ENCODE peak calls at places on chromosomes 11 and 22, in eight cellular contexts. P is heart left ventricle, B is MM.1S, F is tibial artery, S is stomach, Y is upper lobe of right lung, O is foreskin keratinocyte, K is endodermal cell. E is an unnamed sample.
A peak's percentile ranks its signal among the peaks of the same experiment; 100 is the strongest.

GRCh38 chr22:41672780-41673509 is 15.7 kb downstream of the SNU13 start:
- DNase-seq in Y (no peak), K (no peak), F (no peak), B (no peak), O (no peak), S (no peak), P (no peak), E (no peak)

GRCh38 chr22:34866501-34867171 is 199.3 kb upstream of the ISX start:
- DNase-seq in P (no peak), B (no peak), K (no peak), S (no peak), O (no peak), Y (no peak), F (no peak), E (no peak)

GRCh38 chr11:405976-406795 is 8.6 kb downstream of the SIGIRR start:
- DNase-seq in F (peak; percentile 67), S (no peak), B (no peak), P (peak; percentile 23), K (no peak), O (no peak), Y (peak; percentile 67), E (no peak)

GRCh38 chr22:47299879-47300697 is 537.6 kb downstream of the TBC1D22A start:
- DNase-seq in B (no peak), O (no peak), P (no peak), K (no peak), S (peak; percentile 22), F (no peak), Y (no peak), E (peak; percentile 95)

GRCh38 chr11:8298801-8299786 is 35.4 kb upstream of the LMO1 start:
- DNase-seq in Y (no peak), K (peak; percentile 31), O (no peak), P (no peak), B (no peak), S (peak; percentile 13), F (peak; percentile 51), E (no peak)

GRCh38 chr22:38955926-38956325 is 1.5 kb upstream of the APOBEC3A start:
- DNase-seq in S (no peak), Y (no peak), P (no peak), K (no peak), O (no peak), B (no peak), F (peak; percentile 45), E (no peak)

GRCh38 chr11:19680824-19681368 is 31.7 kb upstream of the NAV2 start:
- DNase-seq in Y (no peak), B (no peak), K (no peak), O (no peak), S (no peak), P (no peak), F (no peak), E (no peak)

GRCh38 chr11:110305169-110306018 is 9.0 kb upstream of the RDX start:
- DNase-seq in F (no peak), P (no peak), S (no peak), K (no peak), O (peak; percentile 77), Y (no peak), B (no peak), E (no peak)

GRCh38 chr22:39301926-39302325 is 17.5 kb downstream of the RPL3 start:
- DNase-seq in S (no peak), B (no peak), O (no peak), K (peak; percentile 67), F (no peak), Y (no peak), P (no peak), E (no peak)

GRCh38 chr11:93075782-93076181 is 106.3 kb downstream of the MTNR1B start:
- DNase-seq in B (no peak), O (no peak), F (no peak), Y (no peak), S (no peak), K (peak; percentile 57), P (no peak), E (no peak)

GRCh38 chr22:46436595-46437163 is 100.7 kb downstream of the CELSR1 start:
- DNase-seq in B (no peak), O (peak; percentile 96), S (no peak), P (no peak), Y (no peak), K (no peak), F (no peak), E (no peak)

GRCh38 chr11:72190581-72191205 is 1.2 kb upstream of the FOLR1 start:
- DNase-seq in F (no peak), S (no peak), Y (no peak), K (peak; percentile 51), O (no peak), P (no peak), B (no peak), E (no peak)

GRCh38 chr22:26852176-26852575 is 194.8 kb downstream of the MIAT start:
- DNase-seq in F (no peak), P (no peak), K (peak; percentile 94), B (no peak), S (no peak), Y (no peak), O (no peak), E (no peak)

GRCh38 chr11:108069947-108070346 is 51.4 kb upstream of the ACAT1 start:
- DNase-seq in B (peak; percentile 56), F (no peak), Y (no peak), S (no peak), P (no peak), K (no peak), O (peak; percentile 9), E (no peak)

GRCh38 chr11:115226556-115226955 is 277.7 kb downstream of the CADM1 start:
- DNase-seq in B (no peak), O (peak; percentile 54), P (no peak), K (peak; percentile 88), F (no peak), S (no peak), Y (no peak), E (no peak)

GRCh38 chr22:30309981-30310672 is 16.6 kb downstream of the TBC1D10A start:
- DNase-seq in S (peak; percentile 77), F (peak; percentile 80), K (no peak), B (peak; percentile 57), P (no peak), O (no peak), Y (no peak), E (no peak)

GRCh38 chr22:26416670-26417270 is 12.3 kb upstream of the ASPHD2 start:
- DNase-seq in B (no peak), K (peak; percentile 87), S (no peak), P (no peak), O (peak; percentile 80), F (no peak), Y (no peak), E (no peak)

GRCh38 chr11:1111545-1112212 is 37.0 kb downstream of the MUC2 start:
- DNase-seq in B (no peak), P (no peak), K (peak; percentile 28), S (no peak), Y (peak; percentile 29), F (peak; percentile 39), O (no peak), E (no peak)

DNA sequence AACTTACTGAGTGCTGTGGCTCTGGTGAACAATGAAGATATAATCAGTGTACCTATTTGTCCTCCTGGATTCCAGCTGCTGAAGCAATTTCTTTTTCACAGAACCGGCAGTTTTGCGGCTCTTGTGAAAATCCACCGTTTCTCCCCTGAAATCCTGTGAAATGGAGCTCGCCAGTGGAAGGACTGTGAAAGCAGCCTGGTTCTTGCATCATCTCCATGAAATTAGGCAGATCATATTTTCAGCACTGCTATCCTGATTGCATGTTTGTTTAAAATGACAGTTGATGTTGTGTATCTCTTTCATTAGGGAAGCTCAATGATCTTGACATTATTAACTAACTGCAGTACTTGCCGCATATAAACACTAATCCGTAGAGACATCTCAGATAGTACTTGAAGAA is 120.3 kb upstream of the SNX19 start:
- DNase-seq in Y (no peak), P (no peak), F (no peak), O (no peak), B (no peak), K (no peak), S (no peak), E (no peak)
- H3K27ac ChIP-seq in Y (no peak overlapping the region), P (no peak overlapping the region), F (no peak overlapping the region), O (no peak overlapping the region), B (no peak overlapping the region), K (no peak overlapping the region), S (no peak overlapping the region), E (no peak overlapping the region)

GRCh38 chr11:59102259-59102765 is 4.7 kb upstream of the FAM111B start:
- DNase-seq in P (peak; percentile 28), S (peak; percentile 65), Y (peak; percentile 81), O (no peak), B (peak; percentile 91), F (peak; percentile 68), K (peak; percentile 95), E (no peak)
- TF ChIP-seq CTCF in P (no peak), S (peak; percentile 14), Y (peak; percentile 41), O (peak; percentile 57), B (peak; percentile 60), F (no peak), K (peak; percentile 55), E (no peak)

GRCh38 chr11:130086627-130087026 is 16.9 kb downstream of the APLP2 start:
- DNase-seq in S (no peak), P (no peak), Y (no peak), K (no peak), F (no peak), O (no peak), B (no peak), E (no peak)

GRCh38 chr11:130085671-130086070 is 16.0 kb downstream of the APLP2 start:
- DNase-seq in Y (no peak), B (no peak), P (no peak), F (no peak), S (no peak), K (no peak), O (no peak), E (no peak)

GRCh38 chr11:130088909-130089668 is 19.4 kb downstream of the APLP2 start:
- DNase-seq in O (peak; percentile 66), B (no peak), Y (no peak), K (no peak), P (no peak), S (no peak), F (no peak), E (no peak)

GRCh38 chr11:130088217-130088616 is 18.5 kb downstream of the APLP2 start:
- DNase-seq in Y (no peak), F (no peak), O (no peak), K (no peak), P (no peak), S (no peak), B (no peak), E (no peak)

DNA sequence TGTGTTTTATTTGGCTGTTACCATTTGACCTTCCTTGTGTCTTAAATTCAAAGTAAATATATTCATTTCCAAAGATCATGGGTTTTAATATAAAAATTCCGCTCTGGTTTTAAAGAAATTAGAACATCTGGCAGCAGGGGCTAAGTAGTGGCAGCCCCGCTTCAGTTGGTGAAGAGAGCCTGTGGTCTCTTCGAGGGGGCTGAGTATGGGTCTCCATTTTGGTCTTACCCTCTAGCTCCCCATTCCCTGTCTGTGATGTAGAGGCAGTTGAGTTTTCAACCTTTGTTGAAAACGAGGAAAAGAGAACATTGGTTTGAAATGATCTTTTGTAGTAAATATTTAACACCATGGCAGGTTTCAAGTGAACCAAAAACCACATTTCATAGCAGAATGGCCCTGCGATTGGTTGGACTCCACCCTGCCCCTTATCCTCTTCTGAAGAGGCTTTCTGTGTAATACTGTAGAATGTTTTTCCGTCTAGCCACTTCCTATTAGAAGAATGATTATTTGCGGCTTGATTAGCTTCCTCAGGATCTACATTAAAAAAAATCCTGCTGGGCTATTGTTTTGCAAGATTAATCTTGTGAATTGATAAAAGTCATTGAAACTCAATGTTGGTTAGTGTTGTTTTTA is 17.7 kb downstream of the APLP2 start:
- DNase-seq in B (no peak), S (no peak), Y (no peak), P (no peak), K (no peak), F (no peak), O (no peak), E (no peak)
- H3K27ac ChIP-seq in B (no peak overlapping the region), S (no peak overlapping the region), Y (no peak overlapping the region), P (peak overlapping the region; percentile 14), K (no peak overlapping the region), F (no peak overlapping the region), O (no peak overlapping the region), E (no peak overlapping the region)

GRCh38 chr11:2944530-2944929 is 15.3 kb upstream of the PHLDA2 start:
- DNase-seq in O (no peak), K (peak; percentile 53), F (no peak), B (no peak), S (no peak), Y (no peak), P (no peak), E (no peak)
- TF ChIP-seq CTCF in O (no peak), K (peak; percentile 27), F (no peak), B (no peak), S (no peak), Y (no peak), P (no peak), E (no peak)

E was measured in vagina.